ENCODE peak calls at places on chromosome 13, in four cellular contexts. E is IMR-90, Q is A549, Y is K562. R is an unnamed sample.

GRCh38 chr13:95624020-95624419 is 20.5 kb downstream of the DZIP1 start:
- DNase-seq in Q (peak; percentile 52), E (peak; percentile 64), Y (peak; percentile 32), R (no peak)

GRCh38 chr13:77519808-77520207 is 15.7 kb upstream of the SCEL start:
- DNase-seq in E (no peak), Q (no peak), Y (no peak), R (no peak)

GRCh38 chr13:72782717-72783116 is 784 bp downstream of the PIBF1 start:
- DNase-seq in Y (no peak), Q (peak; percentile 19), E (peak; percentile 10), R (no peak)

GRCh38 chr13:34114581-34114980 is 296.6 kb downstream of the RFC3 start:
- DNase-seq in Q (no peak), Y (no peak), E (no peak), R (no peak)

GRCh38 chr13:113209880-113210421 is 538 bp downstream of the CUL4A start:
- DNase-seq in Q (peak; percentile 60), E (peak; percentile 55), Y (no peak), R (peak; percentile 76)

GRCh38 chr13:34391071-34391470 is 551.0 kb upstream of the NBEA start:
- DNase-seq in Y (no peak), Q (peak; percentile 10), E (peak; percentile 5), R (no peak)

GRCh38 chr13:68107667-68108066 is 877.5 kb upstream of the PCDH9 start:
- DNase-seq in Y (no peak), Q (no peak), E (no peak), R (no peak)

GRCh38 chr13:48258002-48258401 is 25.0 kb downstream of the ITM2B start:
- DNase-seq in Y (no peak), Q (peak; percentile 6), E (no peak), R (no peak)

GRCh38 chr13:100854091-100854490 is 179.5 kb upstream of the TMTC4 start:
- DNase-seq in E (no peak), Y (no peak), Q (no peak), R (no peak)

GRCh38 chr13:24348797-24349515 is 39.6 kb downstream of the C1QTNF9 start:
- DNase-seq in Y (no peak), Q (peak; percentile 12), E (no peak), R (no peak)

GRCh38 chr13:36815069-36815468 is 4.0 kb upstream of the RFXAP start:
- DNase-seq in Y (peak; percentile 14), Q (peak; percentile 7), E (no peak), R (no peak)

GRCh38 chr13:113998781-113999617 is 25.1 kb upstream of the C13orf46 start:
- DNase-seq in E (no peak), Q (no peak), Y (no peak), R (no peak)

GRCh38 chr13:39776439-39776838 is 121.0 kb downstream of the COG6 start:
- DNase-seq in Y (no peak), Q (peak; percentile 8), E (peak; percentile 88), R (no peak)

GRCh38 chr13:29846475-29847256 is 3.8 kb downstream of the UBL3 start:
- DNase-seq in Q (no peak), E (no peak), Y (no peak), R (no peak)

GRCh38 chr13:38024431-38024830 is 154.9 kb upstream of the TRPC4 start:
- DNase-seq in Y (no peak), E (no peak), Q (no peak), R (no peak)

GRCh38 chr13:73416093-73416492 is 357.3 kb downstream of the KLF5 start:
- DNase-seq in E (no peak), Q (no peak), Y (no peak), R (no peak)

DNA sequence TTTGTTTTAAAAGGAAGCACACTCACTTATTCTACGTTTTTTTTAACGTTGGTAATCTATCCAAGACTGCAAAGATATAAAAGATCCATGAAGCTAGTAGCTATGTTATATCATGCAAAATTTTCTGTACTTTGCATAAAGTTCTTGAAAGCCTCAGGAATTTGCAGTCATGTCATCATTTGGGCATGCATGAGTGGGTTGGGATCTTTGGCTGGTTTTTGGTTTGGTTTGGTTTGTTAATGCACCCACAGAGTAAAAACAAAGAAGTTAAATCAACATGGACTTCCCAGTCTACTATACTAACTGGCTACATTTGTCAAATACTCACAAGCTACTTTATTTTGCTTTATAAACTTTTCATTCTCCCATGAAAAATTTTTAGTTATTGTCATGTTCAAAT is 26.1 kb downstream of the RXFP2 start:
- DNase-seq in Y (no peak), E (peak; percentile 89), Q (no peak), R (no peak)
- TF ChIP-seq RFX5 in Y (no peak), E (no peak), Q (no peak), R (no peak)

GRCh38 chr13:110944121-110944967 is 29.5 kb upstream of the ANKRD10 start:
- DNase-seq in E (peak; percentile 69), Y (peak; percentile 44), Q (peak; percentile 65), R (no peak)
- TF ChIP-seq CTCF in E (peak; percentile 71), Y (peak; percentile 88), Q (peak; percentile 44), R (peak; percentile 82)

GRCh38 chr13:98906746-98907502 is 70.9 kb downstream of the DOCK9 start:
- DNase-seq in E (no peak), Q (no peak), Y (no peak), R (no peak)
- TF ChIP-seq RFX5 in E (no peak), Q (no peak), Y (no peak), R (no peak)

DNA sequence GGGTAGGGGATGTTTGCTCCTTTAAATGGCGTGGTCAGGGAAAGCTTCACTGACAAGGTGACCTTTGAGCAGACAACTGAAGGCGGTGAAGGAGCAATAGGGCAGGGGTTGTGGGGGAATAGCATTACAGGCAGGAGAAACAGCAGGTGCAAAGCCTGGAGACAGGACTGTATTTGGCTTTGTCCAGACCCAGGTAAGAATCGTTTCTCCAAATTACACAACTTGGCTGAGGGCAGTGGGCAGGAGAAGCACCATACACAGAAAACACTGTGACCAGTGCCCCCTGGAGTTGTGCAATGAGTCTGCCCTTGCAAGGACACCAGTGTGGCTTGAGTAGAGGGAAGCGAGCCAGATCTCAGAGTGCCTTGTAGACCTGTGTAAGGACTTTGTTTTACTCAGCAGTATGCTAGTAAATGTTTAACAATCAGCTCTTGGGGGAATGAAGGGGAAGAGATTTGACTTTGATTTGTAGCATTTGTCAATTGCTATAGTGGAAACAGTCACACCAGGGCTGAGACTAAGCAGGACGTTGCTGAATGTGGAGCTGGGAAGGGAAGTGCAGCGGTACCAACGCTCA is 360.0 kb downstream of the DCT start:
- DNase-seq in Y (no peak), E (no peak), Q (no peak), R (no peak)
- TF ChIP-seq CTCF in Y (no peak), E (no peak), Q (no peak), R (no peak)

R was measured in H1.